ENCODE peak calls at places on chromosomes 16 and 17, in five cellular contexts. G is nucleus accumbens, I is NCI-H1092 treated with DMSO at 0.1 percent for 48 hours, M is skeletal muscle cell, X is posterior cingulate gyrus. W is an unnamed sample.

GRCh38 chr17:79133986-79134385 is 59.4 kb downstream of the ENGASE start:
- DNase-seq in I (no peak), M (no peak), X (no peak), G (peak), W (no peak)

GRCh38 chr16:27313422-27314160 is at the start of gene IL4R:
- DNase-seq in G (no peak), I (no peak), M (no peak), X (no peak), W (peak)

GRCh38 chr16:87553174-87553573 is 49.1 kb upstream of the JPH3 start:
- DNase-seq in I (no peak), X (no peak), M (no peak), G (no peak), W (no peak)

GRCh38 chr16:84795338-84796053 is 24.3 kb upstream of the CRISPLD2 start:
- DNase-seq in M (peak), G (no peak), X (no peak), I (no peak), W (peak)

GRCh38 chr17:41533613-41534012 is 5.5 kb upstream of the KRT19 start:
- DNase-seq in G (no peak), I (no peak), X (no peak), M (no peak), W (no peak)

GRCh38 chr17:67531291-67531690 is 154.2 kb downstream of the PITPNC1 start:
- DNase-seq in G (peak), I (peak), X (peak), M (no peak), W (no peak)

GRCh38 chr17:61349350-61349749 is 50.3 kb upstream of the TBX2 start:
- DNase-seq in M (no peak), X (no peak), G (no peak), I (no peak), W (no peak)

GRCh38 chr17:56739376-56739775 is 94.3 kb downstream of the C17orf67 start:
- DNase-seq in X (no peak), I (no peak), M (no peak), G (no peak), W (peak)

GRCh38 chr16:20004931-20005330 is 68.8 kb downstream of the GPR139 start:
- DNase-seq in M (no peak), G (no peak), X (no peak), I (no peak), W (no peak)

GRCh38 chr17:29585080-29585751 is 4.2 kb downstream of the GIT1 start:
- DNase-seq in M (no peak), X (no peak), G (no peak), I (no peak), W (peak)

GRCh38 chr17:79983456-79983855 is 52.2 kb downstream of the TBC1D16 start:
- DNase-seq in X (no peak), I (no peak), G (no peak), M (no peak), W (peak)

GRCh38 chr17:78223061-78223460 is 8.4 kb upstream of the TMEM235 start:
- DNase-seq in M (no peak), I (no peak), G (no peak), X (no peak), W (no peak)

GRCh38 chr17:50956409-50956749 is 90.2 kb upstream of the TOB1 start:
- DNase-seq in M (no peak), I (no peak), X (no peak), G (no peak), W (no peak)

GRCh38 chr16:88282221-88283041 is 100.3 kb upstream of the ZNF469 start:
- DNase-seq in M (no peak), X (no peak), I (no peak), G (no peak), W (no peak)

GRCh38 chr16:30354423-30355143 is 525 bp downstream of the CD2BP2 start:
- DNase-seq in X (no peak), I (no peak), G (no peak), M (no peak), W (no peak)

GRCh38 chr17:47837401-47838039 is 3.6 kb downstream of the SCRN2 start:
- DNase-seq in G (no peak), M (no peak), I (no peak), X (no peak), W (peak)

GRCh38 chr17:41970901-41971331 is 4.3 kb downstream of the CNP start:
- DNase-seq in G (no peak), M (no peak), I (no peak), X (no peak), W (no peak)

GRCh38 chr17:50148226-50149098 is 2.0 kb downstream of the PPP1R9B start:
- DNase-seq in X (peak), I (no peak), G (peak), M (no peak), W (peak)

GRCh38 chr17:70848785-70849184 is 679.5 kb downstream of the KCNJ2 start:
- DNase-seq in I (no peak), M (peak), X (no peak), G (no peak), W (peak)